ENCODE peak calls at places on chromosomes 2 and 18, in four cellular contexts. V is K562, D is tibial artery, W is fibroblast of lung. N is an unnamed sample.

GRCh38 chr18:75799449-75800330 is 372.2 kb upstream of the SMIM21 start:
- DNase-seq in W (no peak), V (no peak), D (no peak), N (no peak)

GRCh38 chr18:56108486-56109367 is 520.7 kb upstream of the TCF4 start:
- DNase-seq in D (no peak), V (no peak), W (no peak), N (no peak)

GRCh38 chr2:164151518-164151917 is 415.7 kb upstream of the FIGN start:
- DNase-seq in D (no peak), W (peak; percentile 90), V (no peak), N (no peak)

GRCh38 chr2:113848758-113849460 is 41.0 kb upstream of the ACTR3 start:
- DNase-seq in W (no peak), V (no peak), D (no peak), N (no peak)

GRCh38 chr2:28188436-28188835 is 204.2 kb upstream of the FOSL2 start:
- DNase-seq in D (no peak), V (no peak), W (no peak), N (no peak)

GRCh38 chr2:191298306-191298705 is 53.1 kb downstream of the MYO1B start:
- DNase-seq in W (no peak), D (no peak), V (no peak), N (no peak)

GRCh38 chr2:184611221-184612085 is 13.1 kb downstream of the ZNF804A start:
- DNase-seq in D (no peak), W (peak; percentile 62), V (no peak), N (no peak)

GRCh38 chr2:224646242-224646846 is 61.2 kb upstream of the CUL3 start:
- DNase-seq in W (peak; percentile 23), V (peak; percentile 25), D (no peak), N (no peak)

GRCh38 chr18:27656167-27656778 is 471.2 kb upstream of the CHST9 start:
- DNase-seq in D (no peak), W (no peak), V (no peak), N (no peak)

GRCh38 chr2:217902281-217903141 is 100.3 kb downstream of the TNS1 start:
- DNase-seq in V (peak; percentile 31), W (peak; percentile 50), D (peak; percentile 95), N (peak; percentile 88)

GRCh38 chr2:37189452-37190153 is 1.1 kb upstream of the SULT6B1 start:
- DNase-seq in D (no peak), V (peak; percentile 42), W (peak; percentile 86), N (no peak)

GRCh38 chr18:68520406-68521075 is 194.4 kb downstream of the TMX3 start:
- DNase-seq in V (no peak), D (no peak), W (peak; percentile 80), N (no peak)

GRCh38 chr2:67516899-67517530 is 119.9 kb downstream of the ETAA1 start:
- DNase-seq in V (no peak), D (no peak), W (peak; percentile 98), N (no peak)

GRCh38 chr2:218806346-218806978 is 24.5 kb downstream of the CYP27A1 start:
- DNase-seq in W (peak; percentile 99), V (no peak), D (peak; percentile 91), N (peak; percentile 90)

GRCh38 chr2:220646424-220646823 is 925.7 kb downstream of the EPHA4 start:
- DNase-seq in D (no peak), W (no peak), V (no peak), N (no peak)

GRCh38 chr2:38074775-38075435 is 1.0 kb downstream of the CYP1B1 start:
- DNase-seq in W (peak; percentile 47), V (no peak), D (no peak), N (peak; percentile 41)

GRCh38 chr18:7572837-7573236 is 5.7 kb downstream of the PTPRM start:
- DNase-seq in V (no peak), W (no peak), D (no peak), N (no peak)

GRCh38 chr18:74819433-74820059 is 221.9 kb downstream of the ZNF407 start:
- DNase-seq in D (no peak), W (no peak), V (peak; percentile 36), N (no peak)

GRCh38 chr2:134738150-134738865 is 19.5 kb upstream of the TMEM163 start:
- DNase-seq in W (no peak), D (no peak), V (no peak), N (no peak)

GRCh38 chr2:134736167-134736885 is 17.5 kb upstream of the TMEM163 start:
- DNase-seq in V (no peak), W (no peak), D (no peak), N (no peak)

GRCh38 chr2:134739261-134739878 is 20.6 kb upstream of the TMEM163 start:
- DNase-seq in D (no peak), W (no peak), V (no peak), N (no peak)

GRCh38 chr2:134739879-134740301 is 21.1 kb upstream of the TMEM163 start:
- DNase-seq in W (no peak), V (no peak), D (no peak), N (no peak)

GRCh38 chr2:134737671-134738070 is 18.9 kb upstream of the TMEM163 start:
- DNase-seq in D (no peak), V (no peak), W (no peak), N (no peak)
- H3K4me3 ChIP-seq in D (no peak overlapping the region), V (no peak overlapping the region), W (no peak overlapping the region), N (no peak overlapping the region)

GRCh38 chr2:21415234-21415633 is 291.5 kb downstream of the TDRD15 start:
- DNase-seq in W (no peak), D (no peak), V (peak; percentile 6), N (no peak)
- H3K27ac ChIP-seq in W (no peak overlapping the region), D (no peak overlapping the region), V (no peak overlapping the region), N (no peak overlapping the region)

GRCh38 chr2:238475034-238475433 is 48.3 kb downstream of the ASB1 start:
- DNase-seq in W (no peak), V (no peak), D (no peak), N (no peak)
- H3K9me3 ChIP-seq in W (no peaks in the 10 kb centered on the region), V (no peaks in the 10 kb centered on the region), D (no peaks in the 10 kb centered on the region), N (peaks cover 42% of the 10 kb centered on the region)

GRCh38 chr18:31672628-31673027 is 11.8 kb downstream of the B4GALT6 start:
- DNase-seq in D (no peak), W (no peak), V (no peak), N (no peak)
- H3K4me3 ChIP-seq in D (no peak overlapping the region), W (no peak overlapping the region), V (no peak overlapping the region), N (no peak overlapping the region)

GRCh38 chr18:77365667-77366066 is 116.0 kb downstream of the GALR1 start:
- DNase-seq in W (no peak), D (no peak), V (no peak), N (no peak)

GRCh38 chr18:77366067-77366724 is 116.5 kb downstream of the GALR1 start:
- DNase-seq in V (no peak), D (no peak), W (no peak), N (no peak)

GRCh38 chr18:77360315-77361186 is 110.9 kb downstream of the GALR1 start:
- DNase-seq in W (no peak), D (no peak), V (no peak), N (no peak)

GRCh38 chr18:77359561-77360314 is 110.1 kb downstream of the GALR1 start:
- DNase-seq in V (no peak), W (no peak), D (no peak), N (no peak)

GRCh38 chr18:77361382-77361781 is 111.7 kb downstream of the GALR1 start:
- DNase-seq in W (no peak), D (no peak), V (no peak), N (no peak)
- H3K27ac ChIP-seq in W (no peak overlapping the region), D (no peak overlapping the region), V (no peak overlapping the region), N (no peak overlapping the region)

GRCh38 chr2:129766594-129766993 is 212.9 kb upstream of the RAB6C start:
- DNase-seq in D (no peak), W (no peak), V (no peak), N (no peak)
- H3K9me3 ChIP-seq in D (no peaks in the 10 kb centered on the region), W (no peaks in the 10 kb centered on the region), V (no peaks in the 10 kb centered on the region), N (no peaks in the 10 kb centered on the region)

N was measured in psoas muscle.